ENCODE peak calls at places on chromosomes 16 and 17, in nine cellular contexts. W is glomerular endothelial cell; H is nucleus accumbens; N is NCI-H2107; J is bronchial epithelial cell; R is pons; F is lung; A is NCI-H2171 treated with DMSO at 0.1 percent for 48 hours; E is activated CD4-positive, alpha-beta T cell treated with anti-CD3 and anti-CD28 coated beads, Interleukin-2, amount 50 U/mL, for 1 hour. M is an unnamed sample.

GRCh38 chr16:53744449-53744848 is 40.5 kb downstream of the FTO start:
- DNase-seq in J (peak; percentile 24), R (no peak), A (no peak), W (no peak), H (peak; percentile 19), E (peak; percentile 3), N (no peak), F (no peak), M (peak; percentile 80)

GRCh38 chr17:33469911-33470310 is 176.8 kb upstream of the ASIC2 start:
- DNase-seq in N (no peak), R (no peak), F (no peak), W (no peak), A (no peak), H (no peak), E (no peak), J (peak; percentile 59), M (no peak)

GRCh38 chr17:6231886-6232767 is 161.9 kb downstream of the WSCD1 start:
- DNase-seq in F (no peak), N (no peak), R (no peak), J (peak; percentile 31), H (no peak), W (no peak), E (no peak), A (no peak), M (no peak)

GRCh38 chr16:69270395-69270794 is 40.8 kb upstream of the VPS4A start:
- DNase-seq in H (no peak), E (no peak), A (no peak), J (no peak), W (no peak), N (no peak), R (no peak), F (no peak), M (no peak)

GRCh38 chr16:87846705-87847466 is 22.4 kb downstream of the SLC7A5 start:
- DNase-seq in H (no peak), W (no peak), N (no peak), F (no peak), J (no peak), E (no peak), R (no peak), A (no peak), M (no peak)

GRCh38 chr16:1074379-1074649 is 1.8 kb downstream of the SSTR5 start:
- DNase-seq in R (no peak), A (no peak), F (no peak), W (no peak), J (no peak), E (no peak), H (no peak), N (no peak), M (no peak)

GRCh38 chr16:2236362-2237075 is at the start of gene DNASE1L2:
- DNase-seq in R (no peak), A (no peak), F (no peak), W (no peak), H (no peak), E (no peak), J (no peak), N (no peak), M (peak; percentile 47)

GRCh38 chr17:15649861-15650391 is 30.4 kb upstream of the FBXW10B start:
- DNase-seq in N (no peak), J (peak; percentile 69), E (no peak), W (no peak), R (peak; percentile 54), F (peak; percentile 52), A (no peak), H (no peak), M (peak; percentile 74)

GRCh38 chr16:79434771-79435170 is 165.8 kb downstream of the MAF start:
- DNase-seq in W (no peak), R (no peak), E (no peak), J (no peak), F (no peak), H (no peak), N (no peak), A (no peak), M (no peak)

GRCh38 chr17:79776378-79777165 is 1.4 kb upstream of the CBX2 start:
- DNase-seq in E (no peak), H (no peak), N (no peak), W (no peak), R (no peak), J (no peak), F (no peak), A (peak; percentile 42), M (no peak)

GRCh38 chr17:51743477-51743876 is 415.0 kb downstream of the CA10 start:
- DNase-seq in E (no peak), A (no peak), F (no peak), H (no peak), W (no peak), R (no peak), N (no peak), J (no peak), M (no peak)

GRCh38 chr16:77442078-77442477 is 7.2 kb upstream of the ADAMTS18 start:
- DNase-seq in F (no peak), N (no peak), E (no peak), R (no peak), J (no peak), A (no peak), W (no peak), H (no peak), M (no peak)

GRCh38 chr17:73278465-73279453 is 17.1 kb upstream of the CPSF4L start:
- DNase-seq in J (peak; percentile 29), F (no peak), H (no peak), R (peak; percentile 29), A (peak; percentile 100), N (peak; percentile 44), E (no peak), W (no peak), M (no peak)

GRCh38 chr16:87692176-87692575 is 73.6 kb downstream of the KLHDC4 start:
- DNase-seq in R (no peak), J (no peak), H (no peak), E (no peak), W (no peak), F (no peak), N (no peak), A (no peak), M (peak; percentile 33)

GRCh38 chr16:50999181-50999580 is 151.9 kb downstream of the SALL1 start:
- DNase-seq in N (no peak), A (no peak), E (no peak), W (no peak), J (no peak), F (no peak), R (no peak), H (no peak), M (no peak)

GRCh38 chr17:19015428-19015827 is 10.9 kb upstream of the FAM83G start:
- DNase-seq in H (no peak), E (no peak), W (no peak), F (no peak), N (no peak), R (no peak), A (no peak), J (no peak), M (no peak)

GRCh38 chr17:67272312-67273050 is 27.5 kb upstream of the HELZ start:
- DNase-seq in E (no peak), N (no peak), F (no peak), J (no peak), R (no peak), H (no peak), A (no peak), W (no peak), M (peak; percentile 14)